ENCODE peak calls at places on chromosomes 13 and 19, in nine cellular contexts. One of them, this sample, is unnamed.

GRCh38 chr13:39037410-39037879 is 444 bp downstream of the PROSER1 start:
- DNase-seq in dermis blood vessel endothelial cell: no peak
- DNase-seq in NCI-H2081: peak; percentile 78
- DNase-seq in NCI-H774: no peak
- DNase-seq in activated B cell treated with CpG ODN at 0.5 μM for 24 hours: no peak
- DNase-seq in Kasumi-1: no peak
- DNase-seq in right cardiac atrium: no peak
- DNase-seq in germinal center: no peak
- DNase-seq in A549: no peak
- DNase-seq in this sample: no peak

GRCh38 chr13:31631071-31631470 is 108.3 kb upstream of the RXFP2 start:
- DNase-seq in dermis blood vessel endothelial cell: peak; percentile 13
- DNase-seq in NCI-H2081: no peak
- DNase-seq in NCI-H774: no peak
- DNase-seq in activated B cell treated with CpG ODN at 0.5 μM for 24 hours: no peak
- DNase-seq in Kasumi-1: no peak
- DNase-seq in right cardiac atrium: no peak
- DNase-seq in germinal center: no peak
- DNase-seq in A549: no peak
- DNase-seq in this sample: no peak

GRCh38 chr19:36331353-36332228 is 47.4 kb downstream of the ZFP14 start:
- DNase-seq in dermis blood vessel endothelial cell: peak; percentile 95
- DNase-seq in NCI-H2081: peak; percentile 92
- DNase-seq in NCI-H774: peak; percentile 18
- DNase-seq in activated B cell treated with CpG ODN at 0.5 μM for 24 hours: peak; percentile 78
- DNase-seq in Kasumi-1: no peak
- DNase-seq in right cardiac atrium: peak; percentile 85
- DNase-seq in germinal center: peak; percentile 94
- DNase-seq in A549: peak; percentile 38
- DNase-seq in this sample: peak; percentile 96

GRCh38 chr19:47310819-47311218 is 1.2 kb downstream of the C5AR1 start:
- DNase-seq in dermis blood vessel endothelial cell: no peak
- DNase-seq in NCI-H2081: peak; percentile 33
- DNase-seq in NCI-H774: no peak
- DNase-seq in activated B cell treated with CpG ODN at 0.5 μM for 24 hours: no peak
- DNase-seq in Kasumi-1: peak; percentile 53
- DNase-seq in right cardiac atrium: peak; percentile 56
- DNase-seq in germinal center: no peak
- DNase-seq in A549: peak; percentile 49
- DNase-seq in this sample: no peak

GRCh38 chr19:17448190-17448967 is at the start of gene TMEM221:
- DNase-seq in dermis blood vessel endothelial cell: peak; percentile 48
- DNase-seq in NCI-H2081: no peak
- DNase-seq in NCI-H774: no peak
- DNase-seq in activated B cell treated with CpG ODN at 0.5 μM for 24 hours: peak; percentile 49
- DNase-seq in Kasumi-1: peak; percentile 61
- DNase-seq in right cardiac atrium: peak; percentile 66
- DNase-seq in germinal center: peak; percentile 67
- DNase-seq in A549: peak; percentile 55
- DNase-seq in this sample: peak; percentile 84

GRCh38 chr19:18541258-18541991 is 1.9 kb downstream of the FKBP8 start:
- DNase-seq in dermis blood vessel endothelial cell: no peak
- DNase-seq in NCI-H2081: no peak
- DNase-seq in NCI-H774: no peak
- DNase-seq in activated B cell treated with CpG ODN at 0.5 μM for 24 hours: no peak
- DNase-seq in Kasumi-1: no peak
- DNase-seq in right cardiac atrium: no peak
- DNase-seq in germinal center: no peak
- DNase-seq in A549: no peak
- DNase-seq in this sample: peak; percentile 63

GRCh38 chr13:40189426-40189825 is 477.0 kb downstream of the FOXO1 start:
- DNase-seq in dermis blood vessel endothelial cell: no peak
- DNase-seq in NCI-H2081: no peak
- DNase-seq in NCI-H774: no peak
- DNase-seq in activated B cell treated with CpG ODN at 0.5 μM for 24 hours: no peak
- DNase-seq in Kasumi-1: no peak
- DNase-seq in right cardiac atrium: no peak
- DNase-seq in germinal center: no peak
- DNase-seq in A549: no peak
- DNase-seq in this sample: no peak

GRCh38 chr13:66895780-66896179 is 334.4 kb downstream of the PCDH9 start:
- DNase-seq in dermis blood vessel endothelial cell: no peak
- DNase-seq in NCI-H2081: no peak
- DNase-seq in NCI-H774: no peak
- DNase-seq in activated B cell treated with CpG ODN at 0.5 μM for 24 hours: no peak
- DNase-seq in Kasumi-1: no peak
- DNase-seq in right cardiac atrium: no peak
- DNase-seq in germinal center: no peak
- DNase-seq in A549: no peak
- DNase-seq in this sample: no peak

GRCh38 chr19:6740589-6741348 is 1.3 kb downstream of the TRIP10 start:
- DNase-seq in dermis blood vessel endothelial cell: peak; percentile 49
- DNase-seq in NCI-H2081: peak; percentile 30
- DNase-seq in NCI-H774: peak; percentile 12
- DNase-seq in activated B cell treated with CpG ODN at 0.5 μM for 24 hours: peak; percentile 56
- DNase-seq in Kasumi-1: no peak
- DNase-seq in right cardiac atrium: peak; percentile 83
- DNase-seq in germinal center: peak; percentile 54
- DNase-seq in A549: no peak
- DNase-seq in this sample: peak; percentile 44

GRCh38 chr13:72745260-72745659 is 17.5 kb downstream of the BORA start:
- DNase-seq in dermis blood vessel endothelial cell: no peak
- DNase-seq in NCI-H2081: no peak
- DNase-seq in NCI-H774: no peak
- DNase-seq in activated B cell treated with CpG ODN at 0.5 μM for 24 hours: no peak
- DNase-seq in Kasumi-1: no peak
- DNase-seq in right cardiac atrium: no peak
- DNase-seq in germinal center: no peak
- DNase-seq in A549: no peak
- DNase-seq in this sample: no peak

GRCh38 chr19:4010808-4011110 is 3.2 kb downstream of the PIAS4 start:
- DNase-seq in dermis blood vessel endothelial cell: no peak
- DNase-seq in NCI-H2081: no peak
- DNase-seq in NCI-H774: no peak
- DNase-seq in activated B cell treated with CpG ODN at 0.5 μM for 24 hours: no peak
- DNase-seq in Kasumi-1: no peak
- DNase-seq in right cardiac atrium: no peak
- DNase-seq in germinal center: no peak
- DNase-seq in A549: no peak
- DNase-seq in this sample: peak; percentile 1

GRCh38 chr13:37164635-37165034 is 59.2 kb upstream of the CSNK1A1L start:
- DNase-seq in dermis blood vessel endothelial cell: no peak
- DNase-seq in NCI-H2081: no peak
- DNase-seq in NCI-H774: no peak
- DNase-seq in activated B cell treated with CpG ODN at 0.5 μM for 24 hours: no peak
- DNase-seq in Kasumi-1: no peak
- DNase-seq in right cardiac atrium: no peak
- DNase-seq in germinal center: no peak
- DNase-seq in A549: no peak
- DNase-seq in this sample: no peak

GRCh38 chr19:31451686-31452325 is 102.6 kb upstream of the TSHZ3 start:
- DNase-seq in dermis blood vessel endothelial cell: no peak
- DNase-seq in NCI-H2081: no peak
- DNase-seq in NCI-H774: no peak
- DNase-seq in activated B cell treated with CpG ODN at 0.5 μM for 24 hours: no peak
- DNase-seq in Kasumi-1: no peak
- DNase-seq in right cardiac atrium: no peak
- DNase-seq in germinal center: no peak
- DNase-seq in A549: no peak
- DNase-seq in this sample: no peak

GRCh38 chr19:6413291-6413690 is 11.3 kb downstream of the KHSRP start:
- DNase-seq in dermis blood vessel endothelial cell: no peak
- DNase-seq in NCI-H2081: no peak
- DNase-seq in NCI-H774: no peak
- DNase-seq in activated B cell treated with CpG ODN at 0.5 μM for 24 hours: no peak
- DNase-seq in Kasumi-1: no peak
- DNase-seq in right cardiac atrium: no peak
- DNase-seq in germinal center: no peak
- DNase-seq in A549: no peak
- DNase-seq in this sample: no peak

GRCh38 chr19:10612515-10613119 is 12.7 kb upstream of the SLC44A2 start:
- DNase-seq in dermis blood vessel endothelial cell: peak; percentile 12
- DNase-seq in NCI-H2081: no peak
- DNase-seq in NCI-H774: no peak
- DNase-seq in activated B cell treated with CpG ODN at 0.5 μM for 24 hours: no peak
- DNase-seq in Kasumi-1: no peak
- DNase-seq in right cardiac atrium: peak; percentile 85
- DNase-seq in germinal center: no peak
- DNase-seq in A549: no peak
- DNase-seq in this sample: peak; percentile 31

GRCh38 chr13:38308736-38309135 is 40.9 kb upstream of the UFM1 start:
- DNase-seq in dermis blood vessel endothelial cell: no peak
- DNase-seq in NCI-H2081: no peak
- DNase-seq in NCI-H774: no peak
- DNase-seq in activated B cell treated with CpG ODN at 0.5 μM for 24 hours: no peak
- DNase-seq in Kasumi-1: no peak
- DNase-seq in right cardiac atrium: no peak
- DNase-seq in germinal center: no peak
- DNase-seq in A549: no peak
- DNase-seq in this sample: peak; percentile 32

GRCh38 chr19:55080121-55080914 is 4.6 kb downstream of the EPS8L1 start:
- DNase-seq in dermis blood vessel endothelial cell: peak; percentile 69
- DNase-seq in NCI-H2081: peak; percentile 84
- DNase-seq in NCI-H774: peak; percentile 83
- DNase-seq in activated B cell treated with CpG ODN at 0.5 μM for 24 hours: peak; percentile 42
- DNase-seq in Kasumi-1: peak; percentile 68
- DNase-seq in right cardiac atrium: peak; percentile 69
- DNase-seq in germinal center: peak; percentile 79
- DNase-seq in A549: peak; percentile 82
- DNase-seq in this sample: peak; percentile 90

GRCh38 chr19:53357821-53358581 is 7.5 kb upstream of the ZNF525 start:
- DNase-seq in dermis blood vessel endothelial cell: no peak
- DNase-seq in NCI-H2081: no peak
- DNase-seq in NCI-H774: no peak
- DNase-seq in activated B cell treated with CpG ODN at 0.5 μM for 24 hours: no peak
- DNase-seq in Kasumi-1: no peak
- DNase-seq in right cardiac atrium: no peak
- DNase-seq in germinal center: peak; percentile 3
- DNase-seq in A549: no peak
- DNase-seq in this sample: peak; percentile 4

GRCh38 chr13:43916828-43917227 is 37.1 kb downstream of the LACC1 start:
- DNase-seq in dermis blood vessel endothelial cell: no peak
- DNase-seq in NCI-H2081: no peak
- DNase-seq in NCI-H774: no peak
- DNase-seq in activated B cell treated with CpG ODN at 0.5 μM for 24 hours: no peak
- DNase-seq in Kasumi-1: no peak
- DNase-seq in right cardiac atrium: no peak
- DNase-seq in germinal center: no peak
- DNase-seq in A549: no peak
- DNase-seq in this sample: no peak